ENCODE peak calls at places on chromosomes 16 and 17, in five cellular contexts. One of them, this sample, is unnamed. For H3K36me3, the result is how much of the 10 kb centered on the place peaks cover.

GRCh38 chr17:39782980-39783379 is 45.2 kb downstream of the GRB7 start:
- DNase-seq in left ventricle myocardium inferior: no peak
- DNase-seq in PC-3: no peak
- DNase-seq in breast epithelium: no peak
- DNase-seq in esophagus squamous epithelium: no peak
- DNase-seq in this sample: no peak

GRCh38 chr17:82737981-82738877 is 2.8 kb downstream of the FN3K start:
- DNase-seq in left ventricle myocardium inferior: peak
- DNase-seq in PC-3: no peak
- DNase-seq in breast epithelium: no peak
- DNase-seq in esophagus squamous epithelium: no peak
- DNase-seq in this sample: no peak

GRCh38 chr17:35740997-35741931 is 9.8 kb downstream of the RASL10B start:
- DNase-seq in left ventricle myocardium inferior: no peak
- DNase-seq in PC-3: no peak
- DNase-seq in breast epithelium: no peak
- DNase-seq in esophagus squamous epithelium: no peak
- DNase-seq in this sample: no peak

GRCh38 chr17:59620518-59621259 is 994 bp downstream of the CLTC start:
- DNase-seq in left ventricle myocardium inferior: peak
- DNase-seq in PC-3: peak
- DNase-seq in breast epithelium: no peak
- DNase-seq in esophagus squamous epithelium: no peak
- DNase-seq in this sample: no peak

GRCh38 chr17:48442819-48443218 is 12.8 kb upstream of the SKAP1 start:
- DNase-seq in left ventricle myocardium inferior: no peak
- DNase-seq in PC-3: peak
- DNase-seq in breast epithelium: no peak
- DNase-seq in esophagus squamous epithelium: no peak
- DNase-seq in this sample: no peak

GRCh38 chr17:80872999-80873951 is 118.4 kb upstream of the CHMP6 start:
- DNase-seq in left ventricle myocardium inferior: peak
- DNase-seq in PC-3: peak
- DNase-seq in breast epithelium: peak
- DNase-seq in esophagus squamous epithelium: no peak
- DNase-seq in this sample: no peak

GRCh38 chr16:26301516-26301915 is 609.8 kb downstream of the HS3ST4 start:
- DNase-seq in left ventricle myocardium inferior: no peak
- DNase-seq in PC-3: no peak
- DNase-seq in breast epithelium: no peak
- DNase-seq in esophagus squamous epithelium: no peak
- DNase-seq in this sample: no peak

GRCh38 chr17:14910916-14911315 is 354.2 kb downstream of the PMP22 start:
- DNase-seq in left ventricle myocardium inferior: no peak
- DNase-seq in PC-3: no peak
- DNase-seq in breast epithelium: no peak
- DNase-seq in esophagus squamous epithelium: no peak
- DNase-seq in this sample: no peak

GRCh38 chr16:2516391-2517240 is 2.9 kb downstream of the ATP6V0C start:
- DNase-seq in left ventricle myocardium inferior: no peak
- DNase-seq in PC-3: no peak
- DNase-seq in breast epithelium: no peak
- DNase-seq in esophagus squamous epithelium: no peak
- DNase-seq in this sample: no peak

GRCh38 chr17:35664685-35665084 is 66.8 kb upstream of the RASL10B start:
- DNase-seq in left ventricle myocardium inferior: no peak
- DNase-seq in PC-3: no peak
- DNase-seq in breast epithelium: no peak
- DNase-seq in esophagus squamous epithelium: no peak
- DNase-seq in this sample: no peak

GRCh38 chr17:28796062-28796461 is 46.5 kb downstream of the FAM222B start:
- DNase-seq in left ventricle myocardium inferior: no peak
- DNase-seq in PC-3: no peak
- DNase-seq in breast epithelium: no peak
- DNase-seq in esophagus squamous epithelium: no peak
- DNase-seq in this sample: no peak

GRCh38 chr16:85444879-85445778 is 168.0 kb upstream of the GSE1 start:
- DNase-seq in left ventricle myocardium inferior: no peak
- DNase-seq in PC-3: no peak
- DNase-seq in breast epithelium: no peak
- DNase-seq in esophagus squamous epithelium: no peak
- DNase-seq in this sample: no peak

GRCh38 chr17:44171931-44172455 is 1.5 kb downstream of the ASB16 start:
- DNase-seq in left ventricle myocardium inferior: no peak
- DNase-seq in PC-3: no peak
- DNase-seq in breast epithelium: no peak
- DNase-seq in esophagus squamous epithelium: no peak
- DNase-seq in this sample: no peak

GRCh38 chr16:75114179-75114945 is 2.2 kb downstream of the LDHD start:
- DNase-seq in left ventricle myocardium inferior: no peak
- DNase-seq in PC-3: no peak
- DNase-seq in breast epithelium: no peak
- DNase-seq in esophagus squamous epithelium: no peak
- DNase-seq in this sample: no peak

GRCh38 chr17:56203430-56203829 is 50.2 kb downstream of the ANKFN1 start:
- DNase-seq in left ventricle myocardium inferior: no peak
- DNase-seq in PC-3: peak
- DNase-seq in breast epithelium: no peak
- DNase-seq in esophagus squamous epithelium: no peak
- DNase-seq in this sample: no peak

GRCh38 chr17:15263206-15263579 is 1.9 kb downstream of the PMP22 start:
- DNase-seq in left ventricle myocardium inferior: peak
- DNase-seq in PC-3: peak
- DNase-seq in breast epithelium: peak
- DNase-seq in esophagus squamous epithelium: peak
- DNase-seq in this sample: peak

GRCh38 chr17:79619196-79619595 is 8.3 kb upstream of the RBFOX3 start:
- DNase-seq in left ventricle myocardium inferior: peak
- DNase-seq in PC-3: no peak
- DNase-seq in breast epithelium: peak
- DNase-seq in esophagus squamous epithelium: no peak
- DNase-seq in this sample: no peak

GRCh38 chr16:58348986-58349385 is 43.3 kb upstream of the GINS3 start:
- DNase-seq in left ventricle myocardium inferior: no peak
- DNase-seq in PC-3: no peak
- DNase-seq in breast epithelium: no peak
- DNase-seq in esophagus squamous epithelium: no peak
- DNase-seq in this sample: no peak

GRCh38 chr16:1494129-1494640 is 1.0 kb downstream of the TELO2 start:
- DNase-seq in left ventricle myocardium inferior: peak
- DNase-seq in PC-3: peak
- DNase-seq in breast epithelium: no peak
- DNase-seq in esophagus squamous epithelium: no peak
- DNase-seq in this sample: peak
- TF ChIP-seq CTCF in left ventricle myocardium inferior: peak
- TF ChIP-seq CTCF in PC-3: peak
- TF ChIP-seq CTCF in breast epithelium: no peak
- TF ChIP-seq CTCF in esophagus squamous epithelium: peak
- TF ChIP-seq CTCF in this sample: peak

DNA sequence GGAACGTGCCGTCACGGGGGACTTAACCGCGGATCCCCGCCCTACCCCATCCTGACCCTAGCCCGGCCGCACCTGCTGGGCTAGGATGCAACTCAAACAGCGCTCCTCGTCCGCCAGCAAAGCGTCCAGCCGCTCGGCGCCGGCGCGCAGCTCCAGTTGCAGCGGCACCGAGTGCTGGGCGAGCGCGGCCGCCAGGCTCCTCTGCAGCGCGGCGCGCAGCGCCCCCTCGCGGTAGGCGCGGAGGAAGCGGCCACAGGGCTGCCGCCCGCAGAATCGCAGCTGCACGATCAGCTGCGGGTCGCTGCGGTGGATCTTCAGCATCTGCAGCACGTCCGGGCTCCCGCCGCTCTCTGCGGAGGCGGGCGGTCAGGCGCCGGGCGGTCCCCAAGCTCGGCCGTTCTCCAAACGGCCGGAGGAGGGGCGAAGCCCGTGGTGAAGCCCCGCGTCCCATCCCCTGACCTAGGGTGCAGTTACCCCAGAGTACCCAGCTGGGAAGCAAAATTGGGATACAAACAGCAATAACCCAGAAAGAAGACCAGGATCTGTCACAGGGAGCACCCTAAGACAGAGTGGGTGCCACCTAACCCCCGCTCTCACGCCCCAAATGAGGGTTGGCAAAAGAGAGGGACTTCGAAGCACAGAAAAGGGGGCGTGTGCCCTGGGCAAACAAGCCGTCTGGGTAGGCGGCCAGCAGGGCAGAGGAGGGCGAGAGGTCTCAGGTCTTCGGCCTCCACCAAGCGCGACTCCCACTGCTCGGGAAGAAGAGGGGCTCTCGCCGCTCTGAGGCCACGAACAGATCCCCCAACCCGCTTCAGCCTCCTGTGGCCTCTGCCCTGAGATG is 4.2 kb downstream of the TRADD start:
- DNase-seq in left ventricle myocardium inferior: peak
- DNase-seq in PC-3: peak
- DNase-seq in breast epithelium: peak
- DNase-seq in esophagus squamous epithelium: no peak
- DNase-seq in this sample: no peak
- H3K4me3 ChIP-seq in left ventricle myocardium inferior: peak
- H3K4me3 ChIP-seq in PC-3: peak
- H3K4me3 ChIP-seq in breast epithelium: no peak
- H3K4me3 ChIP-seq in esophagus squamous epithelium: no peak
- H3K4me3 ChIP-seq in this sample: no peak

GRCh38 chr16:89905511-89906140 is 13.0 kb upstream of the MC1R start:
- DNase-seq in left ventricle myocardium inferior: no peak
- DNase-seq in PC-3: no peak
- DNase-seq in breast epithelium: no peak
- DNase-seq in esophagus squamous epithelium: no peak
- DNase-seq in this sample: no peak
- H3K36me3 ChIP-seq in left ventricle myocardium inferior: half or more
- H3K36me3 ChIP-seq in PC-3: under half
- H3K36me3 ChIP-seq in breast epithelium: under half
- H3K36me3 ChIP-seq in esophagus squamous epithelium: half or more
- H3K36me3 ChIP-seq in this sample: under half

DNA sequence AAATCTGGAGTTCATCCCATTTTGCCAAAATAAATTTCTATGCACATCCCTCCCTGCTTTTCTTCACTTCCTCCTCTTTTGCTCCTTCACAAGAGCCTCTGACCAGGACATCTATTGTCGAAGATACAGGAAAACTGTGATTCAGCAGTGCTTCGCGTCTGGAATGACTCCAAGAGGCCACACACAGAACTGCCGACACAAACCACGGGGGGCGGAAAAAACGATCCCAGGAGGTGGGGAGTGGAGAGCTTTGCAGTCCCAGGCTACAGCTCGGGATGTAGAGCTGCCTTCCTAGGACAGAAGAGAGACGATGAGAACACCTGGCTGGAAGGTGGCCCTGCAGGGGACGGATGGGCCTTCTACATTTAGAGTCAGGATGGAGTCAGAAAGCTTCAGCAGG is 102.8 kb downstream of the XYLT1 start:
- DNase-seq in left ventricle myocardium inferior: no peak
- DNase-seq in PC-3: no peak
- DNase-seq in breast epithelium: no peak
- DNase-seq in esophagus squamous epithelium: no peak
- DNase-seq in this sample: no peak
- TF ChIP-seq CTCF in left ventricle myocardium inferior: no peak
- TF ChIP-seq CTCF in PC-3: no peak
- TF ChIP-seq CTCF in breast epithelium: no peak
- TF ChIP-seq CTCF in esophagus squamous epithelium: no peak
- TF ChIP-seq CTCF in this sample: no peak

GRCh38 chr17:7309628-7310027 is 2.2 kb downstream of the EIF5A start:
- DNase-seq in left ventricle myocardium inferior: no peak
- DNase-seq in PC-3: no peak
- DNase-seq in breast epithelium: no peak
- DNase-seq in esophagus squamous epithelium: no peak
- DNase-seq in this sample: no peak
- H3K4me3 ChIP-seq in left ventricle myocardium inferior: peak
- H3K4me3 ChIP-seq in PC-3: peak
- H3K4me3 ChIP-seq in breast epithelium: peak
- H3K4me3 ChIP-seq in esophagus squamous epithelium: peak
- H3K4me3 ChIP-seq in this sample: no peak

GRCh38 chr17:3821101-3821500 is 20.1 kb upstream of the ITGAE start:
- DNase-seq in left ventricle myocardium inferior: no peak
- DNase-seq in PC-3: no peak
- DNase-seq in breast epithelium: no peak
- DNase-seq in esophagus squamous epithelium: no peak
- DNase-seq in this sample: no peak

GRCh38 chr17:3828151-3828851 is 17.7 kb downstream of the NCBP3 start:
- DNase-seq in left ventricle myocardium inferior: no peak
- DNase-seq in PC-3: no peak
- DNase-seq in breast epithelium: no peak
- DNase-seq in esophagus squamous epithelium: no peak
- DNase-seq in this sample: no peak

GRCh38 chr17:3828852-3829232 is 17.2 kb downstream of the NCBP3 start:
- DNase-seq in left ventricle myocardium inferior: no peak
- DNase-seq in PC-3: no peak
- DNase-seq in breast epithelium: no peak
- DNase-seq in esophagus squamous epithelium: no peak
- DNase-seq in this sample: no peak

GRCh38 chr17:3827124-3827773 is 18.8 kb downstream of the NCBP3 start:
- DNase-seq in left ventricle myocardium inferior: no peak
- DNase-seq in PC-3: peak
- DNase-seq in breast epithelium: no peak
- DNase-seq in esophagus squamous epithelium: no peak
- DNase-seq in this sample: no peak

GRCh38 chr17:3826191-3826590 is 19.9 kb downstream of the NCBP3 start:
- DNase-seq in left ventricle myocardium inferior: no peak
- DNase-seq in PC-3: no peak
- DNase-seq in breast epithelium: no peak
- DNase-seq in esophagus squamous epithelium: no peak
- DNase-seq in this sample: no peak
- H3K36me3 ChIP-seq in left ventricle myocardium inferior: half or more
- H3K36me3 ChIP-seq in PC-3: under half
- H3K36me3 ChIP-seq in breast epithelium: under half
- H3K36me3 ChIP-seq in esophagus squamous epithelium: half or more
- H3K36me3 ChIP-seq in this sample: under half

DNA sequence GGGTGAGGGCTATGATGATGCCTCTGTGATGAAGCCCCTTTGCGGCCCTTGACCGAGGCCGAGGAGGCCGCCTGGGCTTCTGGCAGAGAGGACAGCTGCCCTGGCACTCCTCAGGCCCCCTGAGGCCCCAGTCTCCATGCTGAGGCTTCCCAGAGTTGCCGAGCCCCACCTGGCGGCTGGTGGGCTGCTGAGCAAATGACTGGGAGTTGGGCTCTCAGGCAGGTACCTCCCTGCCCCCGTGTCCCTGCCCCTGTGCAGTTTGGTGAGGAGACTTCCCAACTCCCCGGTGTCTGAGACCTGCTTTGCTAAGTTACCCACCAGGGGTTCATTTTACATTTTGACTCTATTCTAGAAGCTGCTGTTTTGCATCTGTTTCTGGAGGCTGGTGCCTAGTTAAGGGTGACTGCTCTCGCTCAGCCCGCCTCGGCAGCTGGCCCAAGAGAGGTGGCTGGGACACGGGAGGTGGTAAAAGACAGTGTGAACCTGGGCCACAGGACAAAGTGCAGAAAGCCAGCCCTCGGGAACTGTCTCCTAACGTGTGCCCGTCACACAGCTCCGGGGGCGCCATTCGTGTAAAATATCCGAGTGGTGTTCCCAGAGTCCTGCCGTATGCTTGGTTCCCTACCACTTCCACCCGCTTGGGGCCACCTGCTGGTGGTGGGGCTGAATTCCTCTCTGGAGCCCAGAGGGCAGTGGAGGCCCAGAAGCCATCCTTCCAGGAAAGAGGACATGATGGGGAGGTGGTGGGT is 134.5 kb downstream of the RAB11FIP4 start:
- DNase-seq in left ventricle myocardium inferior: no peak
- DNase-seq in PC-3: peak
- DNase-seq in breast epithelium: no peak
- DNase-seq in esophagus squamous epithelium: no peak
- DNase-seq in this sample: no peak
- TF ChIP-seq CTCF in left ventricle myocardium inferior: peak
- TF ChIP-seq CTCF in PC-3: peak
- TF ChIP-seq CTCF in breast epithelium: no peak
- TF ChIP-seq CTCF in esophagus squamous epithelium: no peak
- TF ChIP-seq CTCF in this sample: peak